ENCODE peak calls at places on chromosomes 5 and 9, in seven cellular contexts. One of them, this sample, is unnamed.

GRCh38 chr9:137371521-137371941 is 51.4 kb downstream of the EXD3 start:
- DNase-seq in HFFc6: no peak
- DNase-seq in C1 segment of cervical spinal cord: no peak
- DNase-seq in non-pigmented ciliary epithelial cell: no peak
- DNase-seq in activated CD4-positive, alpha-beta T cell treated with anti-CD3 and anti-CD28 coated beads, Interleukin-2, amount 50 U/mL, for 4 hours: no peak
- DNase-seq in T-helper 2 cell: no peak
- DNase-seq in HS-5: no peak
- DNase-seq in this sample: no peak

GRCh38 chr9:135341612-135342169 is 137.9 kb upstream of the PPP1R26 start:
- DNase-seq in HFFc6: no peak
- DNase-seq in C1 segment of cervical spinal cord: no peak
- DNase-seq in non-pigmented ciliary epithelial cell: no peak
- DNase-seq in activated CD4-positive, alpha-beta T cell treated with anti-CD3 and anti-CD28 coated beads, Interleukin-2, amount 50 U/mL, for 4 hours: no peak
- DNase-seq in T-helper 2 cell: no peak
- DNase-seq in HS-5: no peak
- DNase-seq in this sample: no peak

GRCh38 chr5:176413255-176413565 is 3.1 kb downstream of the CLTB start:
- DNase-seq in HFFc6: peak; percentile 33
- DNase-seq in C1 segment of cervical spinal cord: no peak
- DNase-seq in non-pigmented ciliary epithelial cell: no peak
- DNase-seq in activated CD4-positive, alpha-beta T cell treated with anti-CD3 and anti-CD28 coated beads, Interleukin-2, amount 50 U/mL, for 4 hours: no peak
- DNase-seq in T-helper 2 cell: no peak
- DNase-seq in HS-5: no peak
- DNase-seq in this sample: no peak

GRCh38 chr9:14882118-14882517 is 28.1 kb downstream of the FREM1 start:
- DNase-seq in HFFc6: no peak
- DNase-seq in C1 segment of cervical spinal cord: no peak
- DNase-seq in non-pigmented ciliary epithelial cell: no peak
- DNase-seq in activated CD4-positive, alpha-beta T cell treated with anti-CD3 and anti-CD28 coated beads, Interleukin-2, amount 50 U/mL, for 4 hours: no peak
- DNase-seq in T-helper 2 cell: no peak
- DNase-seq in HS-5: no peak
- DNase-seq in this sample: no peak

GRCh38 chr9:79637180-79637925 is 65.6 kb downstream of the TLE4 start:
- DNase-seq in HFFc6: no peak
- DNase-seq in C1 segment of cervical spinal cord: no peak
- DNase-seq in non-pigmented ciliary epithelial cell: no peak
- DNase-seq in activated CD4-positive, alpha-beta T cell treated with anti-CD3 and anti-CD28 coated beads, Interleukin-2, amount 50 U/mL, for 4 hours: no peak
- DNase-seq in T-helper 2 cell: peak; percentile 47
- DNase-seq in HS-5: no peak
- DNase-seq in this sample: no peak

GRCh38 chr5:65126670-65127069 is 355.1 kb downstream of the ADAMTS6 start:
- DNase-seq in HFFc6: no peak
- DNase-seq in C1 segment of cervical spinal cord: no peak
- DNase-seq in non-pigmented ciliary epithelial cell: no peak
- DNase-seq in activated CD4-positive, alpha-beta T cell treated with anti-CD3 and anti-CD28 coated beads, Interleukin-2, amount 50 U/mL, for 4 hours: no peak
- DNase-seq in T-helper 2 cell: no peak
- DNase-seq in HS-5: no peak
- DNase-seq in this sample: no peak

GRCh38 chr5:79183617-79184016 is 52.3 kb upstream of the JMY start:
- DNase-seq in HFFc6: no peak
- DNase-seq in C1 segment of cervical spinal cord: no peak
- DNase-seq in non-pigmented ciliary epithelial cell: no peak
- DNase-seq in activated CD4-positive, alpha-beta T cell treated with anti-CD3 and anti-CD28 coated beads, Interleukin-2, amount 50 U/mL, for 4 hours: no peak
- DNase-seq in T-helper 2 cell: no peak
- DNase-seq in HS-5: no peak
- DNase-seq in this sample: no peak

GRCh38 chr5:101430551-101430950 is 527.5 kb upstream of the ST8SIA4 start:
- DNase-seq in HFFc6: no peak
- DNase-seq in C1 segment of cervical spinal cord: no peak
- DNase-seq in non-pigmented ciliary epithelial cell: no peak
- DNase-seq in activated CD4-positive, alpha-beta T cell treated with anti-CD3 and anti-CD28 coated beads, Interleukin-2, amount 50 U/mL, for 4 hours: no peak
- DNase-seq in T-helper 2 cell: no peak
- DNase-seq in HS-5: no peak
- DNase-seq in this sample: no peak

GRCh38 chr5:18281947-18282557 is 647.8 kb downstream of the TAF11L14 start:
- DNase-seq in HFFc6: peak; percentile 51
- DNase-seq in C1 segment of cervical spinal cord: no peak
- DNase-seq in non-pigmented ciliary epithelial cell: peak; percentile 27
- DNase-seq in activated CD4-positive, alpha-beta T cell treated with anti-CD3 and anti-CD28 coated beads, Interleukin-2, amount 50 U/mL, for 4 hours: no peak
- DNase-seq in T-helper 2 cell: no peak
- DNase-seq in HS-5: peak; percentile 43
- DNase-seq in this sample: peak; percentile 90

GRCh38 chr5:172353271-172353807 is 69.8 kb upstream of the UBTD2 start:
- DNase-seq in HFFc6: no peak
- DNase-seq in C1 segment of cervical spinal cord: no peak
- DNase-seq in non-pigmented ciliary epithelial cell: no peak
- DNase-seq in activated CD4-positive, alpha-beta T cell treated with anti-CD3 and anti-CD28 coated beads, Interleukin-2, amount 50 U/mL, for 4 hours: no peak
- DNase-seq in T-helper 2 cell: no peak
- DNase-seq in HS-5: no peak
- DNase-seq in this sample: no peak

GRCh38 chr5:40958811-40959210 is 49.5 kb downstream of the C7 start:
- DNase-seq in HFFc6: no peak
- DNase-seq in C1 segment of cervical spinal cord: no peak
- DNase-seq in non-pigmented ciliary epithelial cell: no peak
- DNase-seq in activated CD4-positive, alpha-beta T cell treated with anti-CD3 and anti-CD28 coated beads, Interleukin-2, amount 50 U/mL, for 4 hours: no peak
- DNase-seq in T-helper 2 cell: no peak
- DNase-seq in HS-5: no peak
- DNase-seq in this sample: no peak

GRCh38 chr9:36903541-36904435 is 130.3 kb downstream of the PAX5 start:
- DNase-seq in HFFc6: peak; percentile 70
- DNase-seq in C1 segment of cervical spinal cord: no peak
- DNase-seq in non-pigmented ciliary epithelial cell: peak; percentile 42
- DNase-seq in activated CD4-positive, alpha-beta T cell treated with anti-CD3 and anti-CD28 coated beads, Interleukin-2, amount 50 U/mL, for 4 hours: no peak
- DNase-seq in T-helper 2 cell: peak; percentile 16
- DNase-seq in HS-5: peak; percentile 36
- DNase-seq in this sample: no peak

GRCh38 chr5:151565971-151566370 is 25.2 kb downstream of the FAT2 start:
- DNase-seq in HFFc6: no peak
- DNase-seq in C1 segment of cervical spinal cord: no peak
- DNase-seq in non-pigmented ciliary epithelial cell: no peak
- DNase-seq in activated CD4-positive, alpha-beta T cell treated with anti-CD3 and anti-CD28 coated beads, Interleukin-2, amount 50 U/mL, for 4 hours: no peak
- DNase-seq in T-helper 2 cell: no peak
- DNase-seq in HS-5: no peak
- DNase-seq in this sample: no peak

GRCh38 chr9:137302176-137303030 is at the start of gene NRARP:
- DNase-seq in HFFc6: peak; percentile 50
- DNase-seq in C1 segment of cervical spinal cord: peak; percentile 54
- DNase-seq in non-pigmented ciliary epithelial cell: no peak
- DNase-seq in activated CD4-positive, alpha-beta T cell treated with anti-CD3 and anti-CD28 coated beads, Interleukin-2, amount 50 U/mL, for 4 hours: peak; percentile 93
- DNase-seq in T-helper 2 cell: peak; percentile 86
- DNase-seq in HS-5: no peak
- DNase-seq in this sample: peak; percentile 88

GRCh38 chr9:72540348-72540873 is 19.0 kb downstream of the TMC1 start:
- DNase-seq in HFFc6: peak; percentile 68
- DNase-seq in C1 segment of cervical spinal cord: no peak
- DNase-seq in non-pigmented ciliary epithelial cell: no peak
- DNase-seq in activated CD4-positive, alpha-beta T cell treated with anti-CD3 and anti-CD28 coated beads, Interleukin-2, amount 50 U/mL, for 4 hours: no peak
- DNase-seq in T-helper 2 cell: no peak
- DNase-seq in HS-5: no peak
- DNase-seq in this sample: no peak

GRCh38 chr9:112325127-112325526 is 8.3 kb downstream of the PTBP3 start:
- DNase-seq in HFFc6: no peak
- DNase-seq in C1 segment of cervical spinal cord: no peak
- DNase-seq in non-pigmented ciliary epithelial cell: no peak
- DNase-seq in activated CD4-positive, alpha-beta T cell treated with anti-CD3 and anti-CD28 coated beads, Interleukin-2, amount 50 U/mL, for 4 hours: no peak
- DNase-seq in T-helper 2 cell: no peak
- DNase-seq in HS-5: no peak
- DNase-seq in this sample: no peak

GRCh38 chr9:131589124-131589711 is 43.9 kb downstream of the PRRT1B start:
- DNase-seq in HFFc6: no peak
- DNase-seq in C1 segment of cervical spinal cord: no peak
- DNase-seq in non-pigmented ciliary epithelial cell: no peak
- DNase-seq in activated CD4-positive, alpha-beta T cell treated with anti-CD3 and anti-CD28 coated beads, Interleukin-2, amount 50 U/mL, for 4 hours: no peak
- DNase-seq in T-helper 2 cell: no peak
- DNase-seq in HS-5: no peak
- DNase-seq in this sample: no peak

GRCh38 chr5:6407547-6408259 is 29.4 kb upstream of the MED10 start:
- DNase-seq in HFFc6: no peak
- DNase-seq in C1 segment of cervical spinal cord: no peak
- DNase-seq in non-pigmented ciliary epithelial cell: no peak
- DNase-seq in activated CD4-positive, alpha-beta T cell treated with anti-CD3 and anti-CD28 coated beads, Interleukin-2, amount 50 U/mL, for 4 hours: no peak
- DNase-seq in T-helper 2 cell: no peak
- DNase-seq in HS-5: no peak
- DNase-seq in this sample: no peak